ENCODE peak calls at places on chromosomes 6 and 20, in four cellular contexts. R, V, G and P are unnamed samples.

GRCh38 chr6:143221723-143222122 is 161.0 kb downstream of the AIG1 start:
- DNase-seq in R (no peak), V (no peak), G (no peak), P (no peak)

GRCh38 chr6:106070626-106071025 is 15.5 kb upstream of the PRDM1 start:
- DNase-seq in R (no peak), V (no peak), G (no peak), P (no peak)

GRCh38 chr6:45467853-45468252 is 90.1 kb upstream of the SUPT3H start:
- DNase-seq in R (no peak), V (no peak), G (no peak), P (no peak)

GRCh38 chr6:169975701-169976100 is 224.3 kb downstream of the ERMARD start:
- DNase-seq in R (no peak), V (no peak), G (no peak), P (no peak)

GRCh38 chr6:16146028-16146427 is 17.1 kb downstream of the MYLIP start:
- DNase-seq in R (no peak), V (no peak), G (no peak), P (no peak)

GRCh38 chr6:38720295-38720694 is 5.2 kb downstream of the DNAH8 start:
- DNase-seq in R (peak), V (no peak), G (no peak), P (no peak)

GRCh38 chr6:105952326-105952725 is 133.8 kb upstream of the PRDM1 start:
- DNase-seq in R (no peak), V (no peak), G (no peak), P (no peak)

GRCh38 chr20:60066438-60066823 is 108.2 kb downstream of the CDH26 start:
- DNase-seq in R (no peak), V (no peak), G (no peak), P (no peak)

GRCh38 chr6:162119349-162119748 is 608.2 kb downstream of the PRKN start:
- DNase-seq in R (no peak), V (no peak), G (no peak), P (no peak)

GRCh38 chr20:58225490-58226200 is 2.8 kb downstream of the ANKRD60 start:
- DNase-seq in R (no peak), V (no peak), G (no peak), P (no peak)

GRCh38 chr6:22754111-22754510 is 184.7 kb downstream of the HDGFL1 start:
- DNase-seq in R (no peak), V (no peak), G (no peak), P (no peak)

GRCh38 chr6:82017316-82017715 is 230.2 kb downstream of the IBTK start:
- DNase-seq in R (peak), V (no peak), G (no peak), P (no peak)

GRCh38 chr6:15081437-15081836 is 164.4 kb upstream of the JARID2 start:
- DNase-seq in R (no peak), V (no peak), G (no peak), P (no peak)

GRCh38 chr6:34205466-34205865 is 31.2 kb upstream of the HMGA1 start:
- DNase-seq in R (no peak), V (no peak), G (no peak), P (no peak)

GRCh38 chr6:41824571-41825569 is 37.4 kb downstream of the TOMM6 start:
- DNase-seq in R (no peak), V (no peak), G (no peak), P (no peak)

GRCh38 chr6:20688710-20689500 is 154.6 kb downstream of the CDKAL1 start:
- DNase-seq in R (no peak), V (no peak), G (no peak), P (peak)

GRCh38 chr6:84651583-84651982 is 112.8 kb downstream of the TBX18 start:
- DNase-seq in R (no peak), V (no peak), G (no peak), P (no peak)

GRCh38 chr6:36599791-36600209 is 5.6 kb downstream of the SRSF3 start:
- DNase-seq in R (no peak), V (peak), G (peak), P (no peak)

GRCh38 chr20:32445539-32446273 is 87.6 kb downstream of the ASXL1 start:
- DNase-seq in R (no peak), V (no peak), G (peak), P (no peak)

GRCh38 chr6:56505861-56506260 is 136.8 kb downstream of the DST start:
- DNase-seq in R (no peak), V (no peak), G (no peak), P (no peak)

DNA sequence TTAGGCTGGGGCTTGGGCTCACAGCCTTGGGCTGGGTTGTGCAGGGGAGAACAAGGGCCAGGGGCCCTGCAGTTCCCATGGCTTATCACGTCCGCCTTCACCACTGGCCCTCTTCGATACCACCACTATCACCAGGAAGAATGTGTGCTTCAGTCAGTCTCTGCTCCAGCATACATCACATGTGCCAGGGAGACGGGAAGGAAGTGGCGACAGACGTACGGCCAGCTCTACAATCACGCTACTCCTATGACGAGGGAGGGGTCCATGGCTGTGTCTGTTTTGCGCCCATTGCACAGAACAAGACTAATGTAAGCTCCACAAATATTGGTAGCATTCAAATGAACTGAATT is 72.1 kb downstream of the TRAM2 start:
- DNase-seq in R (no peak), V (no peak), G (no peak), P (no peak)
- TF ChIP-seq JUND in R (no peak), V (no peak), G (no peak), P (no peak)

GRCh38 chr6:100202417-100203194 is 208.6 kb upstream of the MCHR2 start:
- DNase-seq in R (no peak), V (no peak), G (no peak), P (no peak)
- TF ChIP-seq ZNF274 in R (no peak), V (no peak), G (no peak), P (no peak)

DNA sequence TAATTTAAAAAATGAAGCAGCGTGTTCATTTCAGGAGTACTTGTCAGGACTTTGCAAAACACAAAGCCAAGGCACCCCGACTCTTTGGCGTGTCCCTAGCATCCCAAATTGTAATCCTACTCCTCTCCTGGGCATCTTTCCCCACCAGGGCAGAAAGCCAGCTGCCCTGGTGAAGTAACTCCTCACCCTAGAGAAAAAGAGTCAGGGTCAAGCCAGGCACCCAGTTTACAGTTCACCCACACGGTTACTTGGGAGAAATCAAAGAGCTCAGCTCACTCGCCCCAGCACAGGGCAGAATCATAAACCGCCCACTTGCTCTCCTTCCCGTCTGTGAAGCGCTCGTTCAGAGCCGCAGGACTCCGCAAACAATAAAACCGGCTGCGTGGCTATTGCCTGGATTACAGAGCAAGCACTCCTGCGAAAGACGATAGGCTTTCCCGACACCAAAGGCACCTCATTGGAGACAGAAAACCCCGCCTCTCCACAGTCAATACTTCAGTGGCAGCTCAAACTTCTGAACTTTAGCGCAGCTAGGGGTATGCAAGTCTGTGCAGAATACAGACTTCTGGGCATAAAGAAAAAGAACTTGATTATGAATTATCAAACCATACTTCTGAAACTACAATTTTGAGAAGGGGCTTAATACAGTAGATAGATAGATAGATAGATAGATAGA is 73.0 kb upstream of the NHSL1 start:
- DNase-seq in R (peak), V (peak), G (no peak), P (no peak)
- TF ChIP-seq TAF1 in R (peak), V (peak), G (no peak), P (no peak)

GRCh38 chr6:157667211-157668033 is 155.6 kb upstream of the SNX9 start:
- DNase-seq in R (peak), V (peak), G (peak), P (peak)

GRCh38 chr6:157668034-157668401 is 155.0 kb upstream of the SNX9 start:
- DNase-seq in R (no peak), V (no peak), G (no peak), P (no peak)

GRCh38 chr6:157670466-157671186 is 152.4 kb upstream of the SNX9 start:
- DNase-seq in R (no peak), V (no peak), G (no peak), P (no peak)

GRCh38 chr6:157668690-157669089 is 154.4 kb upstream of the SNX9 start:
- DNase-seq in R (no peak), V (no peak), G (no peak), P (no peak)

DNA sequence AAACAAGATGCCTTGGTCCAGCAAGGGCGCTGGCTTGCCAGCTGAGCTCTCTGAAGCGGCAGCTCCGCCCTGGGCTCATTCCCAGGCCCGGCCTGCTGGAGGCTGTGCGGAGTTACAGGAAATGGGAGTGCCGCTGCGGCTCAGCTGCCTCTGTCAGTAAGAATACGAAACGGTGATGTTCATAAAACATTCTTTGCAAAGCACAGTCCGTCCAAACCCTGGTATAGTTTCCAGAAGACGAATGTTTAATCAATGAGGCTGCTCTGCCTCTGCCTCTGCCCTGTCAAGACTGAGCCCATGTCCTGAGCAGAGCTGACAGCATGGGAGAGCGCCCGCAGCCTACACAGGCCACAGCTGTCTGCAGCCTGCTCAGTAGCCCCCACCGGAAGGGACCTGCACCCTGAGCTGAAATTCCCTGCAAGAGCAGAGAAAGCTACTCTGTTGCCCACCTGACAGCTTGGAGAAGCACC is 153.3 kb upstream of the SNX9 start:
- DNase-seq in R (peak), V (peak), G (no peak), P (no peak)
- TF ChIP-seq JUND in R (no peak), V (no peak), G (no peak), P (no peak)

DNA sequence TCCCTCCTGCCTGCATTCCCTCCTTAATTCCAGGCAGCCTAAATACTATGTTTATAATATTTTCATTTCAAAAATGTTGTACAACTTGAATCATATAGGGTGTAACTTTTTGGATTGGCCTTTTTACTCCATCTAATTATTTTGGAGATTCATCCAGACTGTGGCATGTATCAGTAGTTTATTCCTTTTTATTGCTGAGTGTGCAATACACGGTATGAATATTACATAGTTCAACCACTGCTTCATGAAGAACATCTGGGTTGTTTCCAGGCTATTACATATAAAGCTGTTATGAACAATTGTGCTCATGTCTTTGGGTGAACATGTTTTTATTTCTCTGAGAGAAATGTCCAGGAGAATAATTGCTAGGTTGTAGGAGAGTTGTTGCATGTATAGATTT is 253.5 kb upstream of the SLC35B3 start:
- DNase-seq in R (no peak), V (no peak), G (no peak), P (no peak)
- TF ChIP-seq ZNF274 in R (no peak), V (no peak), G (no peak), P (no peak)

GRCh38 chr6:53095716-53096115 is 30.5 kb downstream of the FBXO9 start:
- DNase-seq in R (no peak), V (no peak), G (no peak), P (no peak)
- TF ChIP-seq TAF1 in R (no peak), V (no peak), G (no peak), P (no peak)

GRCh38 chr6:122953766-122954165 is 42.3 kb upstream of the CLVS2 start:
- DNase-seq in R (no peak), V (no peak), G (no peak), P (no peak)
- TF ChIP-seq JUND in R (no peak), V (no peak), G (no peak), P (no peak)

GRCh38 chr6:137664183-137664582 is 170.0 kb upstream of the OLIG3 start:
- DNase-seq in R (no peak), V (no peak), G (no peak), P (no peak)

GRCh38 chr6:137659871-137660270 is 165.7 kb upstream of the OLIG3 start:
- DNase-seq in R (peak), V (no peak), G (no peak), P (no peak)

GRCh38 chr6:137665342-137665741 is 171.1 kb upstream of the OLIG3 start:
- DNase-seq in R (no peak), V (no peak), G (no peak), P (no peak)

GRCh38 chr6:137660296-137660731 is 166.1 kb upstream of the OLIG3 start:
- DNase-seq in R (peak), V (no peak), G (no peak), P (no peak)

DNA sequence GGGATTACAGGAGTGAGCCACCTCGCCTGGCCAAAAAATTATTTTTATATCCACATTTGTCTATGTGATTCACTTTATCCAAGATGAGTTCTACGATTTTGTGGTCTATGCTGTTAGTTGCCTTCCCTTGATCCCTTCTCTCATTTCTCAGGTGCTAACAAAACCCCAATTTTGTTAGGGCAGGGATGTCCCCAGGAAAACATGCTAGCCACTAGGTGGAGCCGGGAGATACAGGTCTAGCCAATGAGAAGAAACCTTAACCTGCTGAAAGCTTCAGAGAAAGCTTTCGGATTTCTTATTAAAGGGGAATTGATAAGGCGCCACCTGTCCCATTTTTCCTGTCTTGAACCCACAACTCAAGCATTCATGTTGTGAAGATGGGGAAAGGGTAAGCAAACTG is 167.4 kb upstream of the OLIG3 start:
- DNase-seq in R (peak), V (peak), G (peak), P (no peak)
- TF ChIP-seq ZNF274 in R (no peak), V (no peak), G (no peak), P (no peak)

DNA sequence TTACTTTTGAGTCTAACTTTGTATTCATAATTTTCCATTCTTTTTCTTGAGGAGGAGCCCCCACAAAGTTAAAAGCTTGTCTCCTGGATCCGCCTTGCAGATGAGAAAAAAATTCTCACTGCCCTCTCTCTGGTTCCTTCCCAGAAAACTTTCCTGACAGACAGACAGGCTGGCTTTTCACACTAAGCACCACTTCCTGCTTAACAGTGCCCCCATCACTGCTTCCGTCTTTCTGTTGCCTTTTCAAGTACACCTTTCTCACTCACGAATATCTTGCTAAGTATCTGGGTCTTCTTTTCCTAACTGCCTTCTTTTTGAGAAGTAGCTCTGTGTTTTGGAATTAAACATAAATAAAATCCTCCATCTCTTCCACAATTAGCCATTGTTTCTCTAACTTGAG is 19.8 kb upstream of the LMBRD1 start:
- DNase-seq in R (no peak), V (no peak), G (no peak), P (no peak)
- TF ChIP-seq TAF1 in R (no peak), V (no peak), G (no peak), P (no peak)